ENCODE peak calls at places on chromosomes 12 and 14, in seven cellular contexts. A is anterior cingulate cortex; O is fibroblast of the aortic adventitia; T is amygdala; D is PC-3; W is stimulated activated CD8-positive, alpha-beta memory T cell treated with anti-CD3 and anti-CD28 coated beads, Interleukin-4, amount 100 ng/mL, for 1 hour; Z is HuH-7.5. Q is an unnamed sample.

GRCh38 chr12:62693291-62694040 is 226.8 kb downstream of the MON2 start:
- DNase-seq in A (no peak), O (peak), T (no peak), D (no peak), W (no peak), Z (no peak), Q (no peak)

GRCh38 chr14:68683326-68683725 is 109.5 kb downstream of the ZFP36L1 start:
- DNase-seq in A (no peak), O (peak), T (no peak), D (peak), W (no peak), Z (no peak), Q (no peak)

GRCh38 chr12:21940972-21941521 is at the start of gene ABCC9:
- DNase-seq in A (peak), O (peak), T (peak), D (no peak), W (no peak), Z (peak), Q (peak)

GRCh38 chr12:94244165-94245133 is 96.1 kb downstream of the PLXNC1 start:
- DNase-seq in A (no peak), O (no peak), T (no peak), D (no peak), W (no peak), Z (no peak), Q (no peak)

GRCh38 chr12:1350934-1351240 is 243.5 kb downstream of the FBXL14 start:
- DNase-seq in A (no peak), O (no peak), T (no peak), D (peak), W (no peak), Z (no peak), Q (no peak)

GRCh38 chr12:64696065-64696741 is 63.0 kb downstream of the GNS start:
- DNase-seq in A (no peak), O (peak), T (no peak), D (peak), W (no peak), Z (no peak), Q (no peak)

GRCh38 chr12:42916143-42916542 is 326.6 kb upstream of the PRICKLE1 start:
- DNase-seq in A (no peak), O (no peak), T (no peak), D (no peak), W (no peak), Z (no peak), Q (no peak)

GRCh38 chr14:75981426-75981825 is 369 bp downstream of the TGFB3 start:
- DNase-seq in A (peak), O (no peak), T (peak), D (no peak), W (no peak), Z (peak), Q (no peak)

GRCh38 chr12:109448707-109449390 is 28.3 kb downstream of the KCTD10 start:
- DNase-seq in A (no peak), O (peak), T (no peak), D (no peak), W (no peak), Z (no peak), Q (no peak)

GRCh38 chr12:82650627-82651337 is 35.9 kb upstream of the TMTC2 start:
- DNase-seq in A (no peak), O (peak), T (no peak), D (peak), W (no peak), Z (peak), Q (no peak)

GRCh38 chr14:57480044-57480443 is 13.6 kb downstream of the CCDC198 start:
- DNase-seq in A (no peak), O (no peak), T (no peak), D (no peak), W (no peak), Z (no peak), Q (no peak)

GRCh38 chr12:67034110-67034879 is 234.9 kb upstream of the CAND1 start:
- DNase-seq in A (no peak), O (no peak), T (no peak), D (peak), W (no peak), Z (no peak), Q (no peak)

GRCh38 chr14:64478634-64479250 is 13.4 kb downstream of the AKAP5 start:
- DNase-seq in A (no peak), O (peak), T (no peak), D (peak), W (no peak), Z (no peak), Q (no peak)

GRCh38 chr12:62466018-62466595 is 519 bp upstream of the MON2 start:
- DNase-seq in A (peak), O (peak), T (peak), D (peak), W (no peak), Z (peak), Q (peak)

GRCh38 chr14:72607386-72608125 is 286.3 kb downstream of the DPF3 start:
- DNase-seq in A (no peak), O (no peak), T (no peak), D (no peak), W (no peak), Z (no peak), Q (no peak)

GRCh38 chr12:120234643-120235368 is 30.7 kb downstream of the PXN start:
- DNase-seq in A (peak), O (peak), T (peak), D (peak), W (no peak), Z (peak), Q (peak)

GRCh38 chr12:120199595-120200306 is 1.2 kb downstream of the RPLP0 start:
- DNase-seq in A (no peak), O (peak), T (no peak), D (peak), W (no peak), Z (no peak), Q (no peak)

GRCh38 chr14:35163384-35163783 is 41.0 kb downstream of the PRORP start:
- DNase-seq in A (no peak), O (no peak), T (no peak), D (no peak), W (no peak), Z (no peak), Q (no peak)

GRCh38 chr12:104955703-104956102 is 2.4 kb downstream of the SLC41A2 start:
- DNase-seq in A (no peak), O (no peak), T (no peak), D (no peak), W (no peak), Z (no peak), Q (no peak)

GRCh38 chr12:52323416-52324067 is 2.3 kb upstream of the KRT83 start:
- DNase-seq in A (no peak), O (no peak), T (no peak), D (no peak), W (no peak), Z (no peak), Q (no peak)

GRCh38 chr12:34405286-34406227 is 383.3 kb downstream of the ALG10 start:
- DNase-seq in A (no peak), O (no peak), T (no peak), D (no peak), W (no peak), Z (no peak), Q (peak)

GRCh38 chr12:47097276-47097896 is 17.6 kb upstream of the AMIGO2 start:
- DNase-seq in A (no peak), O (peak), T (no peak), D (peak), W (no peak), Z (no peak), Q (no peak)

GRCh38 chr12:24948452-24948815 is 467 bp downstream of the BCAT1 start:
- DNase-seq in A (no peak), O (peak), T (no peak), D (no peak), W (no peak), Z (no peak), Q (peak)

GRCh38 chr12:121989266-121989950 is 32.3 kb upstream of the BCL7A start:
- DNase-seq in A (no peak), O (no peak), T (no peak), D (no peak), W (no peak), Z (no peak), Q (no peak)

GRCh38 chr14:45201908-45202307 is 51.1 kb downstream of the MIS18BP1 start:
- DNase-seq in A (peak), O (no peak), T (no peak), D (peak), W (no peak), Z (peak), Q (peak)

GRCh38 chr12:107287436-107288413 is 194.4 kb upstream of the CRY1 start:
- DNase-seq in A (no peak), O (no peak), T (no peak), D (peak), W (no peak), Z (no peak), Q (no peak)

GRCh38 chr12:13959131-13959734 is 22.2 kb downstream of the GRIN2B start:
- DNase-seq in A (peak), O (no peak), T (no peak), D (no peak), W (no peak), Z (no peak), Q (no peak)

GRCh38 chr12:127245009-127245408 is 1022.0 kb upstream of the TMEM132C start:
- DNase-seq in A (no peak), O (peak), T (no peak), D (peak), W (no peak), Z (no peak), Q (no peak)

GRCh38 chr12:49043856-49044258 is 16.7 kb downstream of the KMT2D start:
- DNase-seq in A (peak), O (peak), T (peak), D (peak), W (peak), Z (peak), Q (peak)

GRCh38 chr12:51620448-51620847 is 29.4 kb downstream of the SCN8A start:
- DNase-seq in A (no peak), O (peak), T (no peak), D (no peak), W (no peak), Z (no peak), Q (no peak)

GRCh38 chr12:48296586-48297396 is 53.9 kb downstream of the ZNF641 start:
- DNase-seq in A (peak), O (peak), T (peak), D (peak), W (no peak), Z (no peak), Q (peak)

GRCh38 chr14:105093426-105094192 is 28.4 kb upstream of the GPR132 start:
- DNase-seq in A (peak), O (peak), T (no peak), D (peak), W (no peak), Z (peak), Q (peak)

GRCh38 chr12:108226866-108227265 is 97.8 kb downstream of the WSCD2 start:
- DNase-seq in A (no peak), O (no peak), T (no peak), D (no peak), W (no peak), Z (no peak), Q (no peak)

GRCh38 chr14:86513564-86513963 is 983.6 kb downstream of the FLRT2 start:
- DNase-seq in A (no peak), O (no peak), T (no peak), D (no peak), W (no peak), Z (no peak), Q (no peak)

Q was measured in endothelial cell.